ENCODE peak calls at places on chromosome 14, in ten cellular contexts. One of them, this sample, is unnamed.

GRCh38 chr14:75831455-75831854 is 150.3 kb downstream of the TGFB3 start:
- DNase-seq in T-cell: peak
- DNase-seq in activated CD8-positive, alpha-beta memory T cell treated with anti-CD3 and anti-CD28 coated beads for 48 hours: no peak
- DNase-seq in GM03348: peak
- DNase-seq in activated B cell treated with CpG ODN at 0.5 μM for 24 hours: no peak
- DNase-seq in ascending aorta: peak
- DNase-seq in fibroblast of lung: peak
- DNase-seq in GM13976: no peak
- DNase-seq in fibroblast of the aortic adventitia: peak
- DNase-seq in GM23248: peak
- DNase-seq in this sample: no peak

GRCh38 chr14:22540811-22541360 is 48.1 kb downstream of the DAD1 start:
- DNase-seq in fibroblast of lung: no peak
- DNase-seq in T-cell: no peak
- DNase-seq in activated B cell treated with CpG ODN at 0.5 μM for 24 hours: no peak
- DNase-seq in fibroblast of the aortic adventitia: no peak
- DNase-seq in GM03348: no peak
- DNase-seq in activated CD8-positive, alpha-beta memory T cell treated with anti-CD3 and anti-CD28 coated beads for 48 hours: no peak
- DNase-seq in GM13976: no peak
- DNase-seq in GM23248: no peak
- DNase-seq in ascending aorta: no peak
- DNase-seq in this sample: no peak

GRCh38 chr14:100891501-100892445 is 11.7 kb downstream of the RTL1 start:
- DNase-seq in fibroblast of lung: no peak
- DNase-seq in activated CD8-positive, alpha-beta memory T cell treated with anti-CD3 and anti-CD28 coated beads for 48 hours: no peak
- DNase-seq in activated B cell treated with CpG ODN at 0.5 μM for 24 hours: peak
- DNase-seq in T-cell: no peak
- DNase-seq in ascending aorta: no peak
- DNase-seq in GM23248: no peak
- DNase-seq in GM03348: no peak
- DNase-seq in GM13976: no peak
- DNase-seq in fibroblast of the aortic adventitia: no peak
- DNase-seq in this sample: no peak

GRCh38 chr14:35985504-35986218 is 159.5 kb downstream of the BRMS1L start:
- DNase-seq in T-cell: no peak
- DNase-seq in GM03348: no peak
- DNase-seq in activated CD8-positive, alpha-beta memory T cell treated with anti-CD3 and anti-CD28 coated beads for 48 hours: no peak
- DNase-seq in GM13976: no peak
- DNase-seq in ascending aorta: no peak
- DNase-seq in GM23248: no peak
- DNase-seq in fibroblast of lung: no peak
- DNase-seq in fibroblast of the aortic adventitia: no peak
- DNase-seq in activated B cell treated with CpG ODN at 0.5 μM for 24 hours: no peak
- DNase-seq in this sample: no peak

GRCh38 chr14:23321572-23322547 is 603 bp downstream of the PABPN1 start:
- DNase-seq in activated B cell treated with CpG ODN at 0.5 μM for 24 hours: no peak
- DNase-seq in GM13976: peak
- DNase-seq in GM23248: peak
- DNase-seq in fibroblast of the aortic adventitia: peak
- DNase-seq in fibroblast of lung: peak
- DNase-seq in T-cell: peak
- DNase-seq in GM03348: peak
- DNase-seq in activated CD8-positive, alpha-beta memory T cell treated with anti-CD3 and anti-CD28 coated beads for 48 hours: peak
- DNase-seq in ascending aorta: no peak
- DNase-seq in this sample: peak

GRCh38 chr14:38065101-38065762 is 142.5 kb upstream of the SSTR1 start:
- DNase-seq in GM03348: no peak
- DNase-seq in activated B cell treated with CpG ODN at 0.5 μM for 24 hours: no peak
- DNase-seq in ascending aorta: no peak
- DNase-seq in fibroblast of the aortic adventitia: no peak
- DNase-seq in T-cell: peak
- DNase-seq in GM23248: no peak
- DNase-seq in fibroblast of lung: no peak
- DNase-seq in GM13976: no peak
- DNase-seq in activated CD8-positive, alpha-beta memory T cell treated with anti-CD3 and anti-CD28 coated beads for 48 hours: no peak
- DNase-seq in this sample: no peak

GRCh38 chr14:83217492-83217891 is 1683.8 kb upstream of the SEL1L start:
- DNase-seq in activated B cell treated with CpG ODN at 0.5 μM for 24 hours: no peak
- DNase-seq in fibroblast of lung: peak
- DNase-seq in ascending aorta: no peak
- DNase-seq in activated CD8-positive, alpha-beta memory T cell treated with anti-CD3 and anti-CD28 coated beads for 48 hours: no peak
- DNase-seq in T-cell: no peak
- DNase-seq in GM23248: peak
- DNase-seq in GM13976: no peak
- DNase-seq in GM03348: peak
- DNase-seq in fibroblast of the aortic adventitia: peak
- DNase-seq in this sample: no peak

GRCh38 chr14:105088812-105089745 is 23.8 kb upstream of the GPR132 start:
- DNase-seq in ascending aorta: no peak
- DNase-seq in activated B cell treated with CpG ODN at 0.5 μM for 24 hours: peak
- DNase-seq in activated CD8-positive, alpha-beta memory T cell treated with anti-CD3 and anti-CD28 coated beads for 48 hours: no peak
- DNase-seq in GM23248: peak
- DNase-seq in fibroblast of lung: peak
- DNase-seq in GM13976: peak
- DNase-seq in GM03348: no peak
- DNase-seq in T-cell: no peak
- DNase-seq in fibroblast of the aortic adventitia: peak
- DNase-seq in this sample: no peak

GRCh38 chr14:75972729-75973480 is 8.9 kb downstream of the TGFB3 start:
- DNase-seq in GM23248: no peak
- DNase-seq in activated CD8-positive, alpha-beta memory T cell treated with anti-CD3 and anti-CD28 coated beads for 48 hours: no peak
- DNase-seq in fibroblast of the aortic adventitia: no peak
- DNase-seq in ascending aorta: no peak
- DNase-seq in GM13976: no peak
- DNase-seq in fibroblast of lung: no peak
- DNase-seq in GM03348: no peak
- DNase-seq in activated B cell treated with CpG ODN at 0.5 μM for 24 hours: no peak
- DNase-seq in T-cell: no peak
- DNase-seq in this sample: no peak

GRCh38 chr14:100546051-100546443 is 41.2 kb downstream of the BEGAIN start:
- DNase-seq in fibroblast of lung: no peak
- DNase-seq in activated CD8-positive, alpha-beta memory T cell treated with anti-CD3 and anti-CD28 coated beads for 48 hours: no peak
- DNase-seq in GM03348: peak
- DNase-seq in GM23248: no peak
- DNase-seq in GM13976: peak
- DNase-seq in ascending aorta: no peak
- DNase-seq in fibroblast of the aortic adventitia: no peak
- DNase-seq in activated B cell treated with CpG ODN at 0.5 μM for 24 hours: no peak
- DNase-seq in T-cell: no peak
- DNase-seq in this sample: no peak

GRCh38 chr14:99612737-99613330 is 8.8 kb upstream of the CCDC85C start:
- DNase-seq in activated B cell treated with CpG ODN at 0.5 μM for 24 hours: no peak
- DNase-seq in ascending aorta: no peak
- DNase-seq in GM23248: peak
- DNase-seq in fibroblast of the aortic adventitia: peak
- DNase-seq in GM03348: peak
- DNase-seq in activated CD8-positive, alpha-beta memory T cell treated with anti-CD3 and anti-CD28 coated beads for 48 hours: no peak
- DNase-seq in T-cell: no peak
- DNase-seq in fibroblast of lung: peak
- DNase-seq in GM13976: no peak
- DNase-seq in this sample: peak

GRCh38 chr14:85319101-85319500 is 210.8 kb upstream of the FLRT2 start:
- DNase-seq in GM03348: no peak
- DNase-seq in GM13976: no peak
- DNase-seq in ascending aorta: no peak
- DNase-seq in activated CD8-positive, alpha-beta memory T cell treated with anti-CD3 and anti-CD28 coated beads for 48 hours: no peak
- DNase-seq in GM23248: no peak
- DNase-seq in fibroblast of lung: no peak
- DNase-seq in activated B cell treated with CpG ODN at 0.5 μM for 24 hours: no peak
- DNase-seq in fibroblast of the aortic adventitia: no peak
- DNase-seq in T-cell: no peak
- DNase-seq in this sample: no peak

GRCh38 chr14:36161781-36162180 is 14.7 kb downstream of the PTCSC3 start:
- DNase-seq in GM23248: no peak
- DNase-seq in GM03348: no peak
- DNase-seq in fibroblast of lung: no peak
- DNase-seq in T-cell: no peak
- DNase-seq in fibroblast of the aortic adventitia: no peak
- DNase-seq in ascending aorta: no peak
- DNase-seq in activated B cell treated with CpG ODN at 0.5 μM for 24 hours: no peak
- DNase-seq in GM13976: no peak
- DNase-seq in activated CD8-positive, alpha-beta memory T cell treated with anti-CD3 and anti-CD28 coated beads for 48 hours: no peak
- DNase-seq in this sample: no peak

GRCh38 chr14:33356167-33356566 is 417.5 kb downstream of the NPAS3 start:
- DNase-seq in ascending aorta: no peak
- DNase-seq in GM13976: no peak
- DNase-seq in GM23248: no peak
- DNase-seq in fibroblast of the aortic adventitia: no peak
- DNase-seq in activated B cell treated with CpG ODN at 0.5 μM for 24 hours: no peak
- DNase-seq in activated CD8-positive, alpha-beta memory T cell treated with anti-CD3 and anti-CD28 coated beads for 48 hours: no peak
- DNase-seq in T-cell: no peak
- DNase-seq in fibroblast of lung: peak
- DNase-seq in GM03348: no peak
- DNase-seq in this sample: no peak

GRCh38 chr14:74326369-74327152 is 21.7 kb upstream of the VRTN start:
- DNase-seq in GM13976: no peak
- DNase-seq in T-cell: no peak
- DNase-seq in GM23248: no peak
- DNase-seq in ascending aorta: no peak
- DNase-seq in fibroblast of lung: no peak
- DNase-seq in activated CD8-positive, alpha-beta memory T cell treated with anti-CD3 and anti-CD28 coated beads for 48 hours: no peak
- DNase-seq in activated B cell treated with CpG ODN at 0.5 μM for 24 hours: no peak
- DNase-seq in fibroblast of the aortic adventitia: no peak
- DNase-seq in GM03348: no peak
- DNase-seq in this sample: no peak

GRCh38 chr14:80919622-80920021 is 21.9 kb downstream of the CEP128 start:
- DNase-seq in activated CD8-positive, alpha-beta memory T cell treated with anti-CD3 and anti-CD28 coated beads for 48 hours: no peak
- DNase-seq in GM23248: no peak
- DNase-seq in activated B cell treated with CpG ODN at 0.5 μM for 24 hours: no peak
- DNase-seq in T-cell: no peak
- DNase-seq in fibroblast of lung: no peak
- DNase-seq in fibroblast of the aortic adventitia: no peak
- DNase-seq in GM13976: no peak
- DNase-seq in GM03348: no peak
- DNase-seq in ascending aorta: no peak
- DNase-seq in this sample: no peak

GRCh38 chr14:101369194-101369915 is 191.9 kb upstream of the DIO3 start:
- DNase-seq in GM13976: no peak
- DNase-seq in GM03348: no peak
- DNase-seq in fibroblast of lung: no peak
- DNase-seq in ascending aorta: no peak
- DNase-seq in T-cell: no peak
- DNase-seq in GM23248: no peak
- DNase-seq in activated CD8-positive, alpha-beta memory T cell treated with anti-CD3 and anti-CD28 coated beads for 48 hours: no peak
- DNase-seq in fibroblast of the aortic adventitia: no peak
- DNase-seq in activated B cell treated with CpG ODN at 0.5 μM for 24 hours: no peak
- DNase-seq in this sample: peak

GRCh38 chr14:88468396-88468795 is 82.9 kb downstream of the SPATA7 start:
- DNase-seq in ascending aorta: no peak
- DNase-seq in activated B cell treated with CpG ODN at 0.5 μM for 24 hours: no peak
- DNase-seq in GM03348: peak
- DNase-seq in GM23248: peak
- DNase-seq in activated CD8-positive, alpha-beta memory T cell treated with anti-CD3 and anti-CD28 coated beads for 48 hours: no peak
- DNase-seq in fibroblast of the aortic adventitia: peak
- DNase-seq in GM13976: no peak
- DNase-seq in fibroblast of lung: peak
- DNase-seq in T-cell: no peak
- DNase-seq in this sample: no peak

GRCh38 chr14:93007225-93007997 is 84.5 kb downstream of the CHGA start:
- DNase-seq in GM23248: peak
- DNase-seq in GM03348: peak
- DNase-seq in GM13976: no peak
- DNase-seq in fibroblast of the aortic adventitia: peak
- DNase-seq in ascending aorta: peak
- DNase-seq in activated CD8-positive, alpha-beta memory T cell treated with anti-CD3 and anti-CD28 coated beads for 48 hours: no peak
- DNase-seq in fibroblast of lung: peak
- DNase-seq in activated B cell treated with CpG ODN at 0.5 μM for 24 hours: peak
- DNase-seq in T-cell: no peak
- DNase-seq in this sample: peak

GRCh38 chr14:63286071-63286470 is 32.7 kb downstream of the GPHB5 start:
- DNase-seq in fibroblast of lung: no peak
- DNase-seq in GM13976: no peak
- DNase-seq in GM03348: no peak
- DNase-seq in activated B cell treated with CpG ODN at 0.5 μM for 24 hours: no peak
- DNase-seq in activated CD8-positive, alpha-beta memory T cell treated with anti-CD3 and anti-CD28 coated beads for 48 hours: no peak
- DNase-seq in fibroblast of the aortic adventitia: no peak
- DNase-seq in GM23248: no peak
- DNase-seq in ascending aorta: no peak
- DNase-seq in T-cell: no peak
- DNase-seq in this sample: no peak

GRCh38 chr14:64391113-64391725 is 3.1 kb downstream of the MTHFD1 start:
- DNase-seq in GM03348: no peak
- DNase-seq in ascending aorta: no peak
- DNase-seq in activated CD8-positive, alpha-beta memory T cell treated with anti-CD3 and anti-CD28 coated beads for 48 hours: no peak
- DNase-seq in GM23248: no peak
- DNase-seq in fibroblast of lung: no peak
- DNase-seq in fibroblast of the aortic adventitia: no peak
- DNase-seq in T-cell: no peak
- DNase-seq in GM13976: no peak
- DNase-seq in activated B cell treated with CpG ODN at 0.5 μM for 24 hours: no peak
- DNase-seq in this sample: no peak

GRCh38 chr14:105268736-105269354 is 20.5 kb downstream of the BTBD6 start:
- DNase-seq in GM03348: no peak
- DNase-seq in ascending aorta: no peak
- DNase-seq in GM13976: no peak
- DNase-seq in GM23248: no peak
- DNase-seq in activated CD8-positive, alpha-beta memory T cell treated with anti-CD3 and anti-CD28 coated beads for 48 hours: no peak
- DNase-seq in activated B cell treated with CpG ODN at 0.5 μM for 24 hours: no peak
- DNase-seq in fibroblast of lung: no peak
- DNase-seq in T-cell: no peak
- DNase-seq in fibroblast of the aortic adventitia: no peak
- DNase-seq in this sample: no peak

GRCh38 chr14:74309125-74309654 is 6.5 kb upstream of the ABCD4 start:
- DNase-seq in fibroblast of the aortic adventitia: no peak
- DNase-seq in activated B cell treated with CpG ODN at 0.5 μM for 24 hours: no peak
- DNase-seq in T-cell: no peak
- DNase-seq in GM23248: no peak
- DNase-seq in fibroblast of lung: no peak
- DNase-seq in ascending aorta: no peak
- DNase-seq in GM03348: no peak
- DNase-seq in GM13976: no peak
- DNase-seq in activated CD8-positive, alpha-beta memory T cell treated with anti-CD3 and anti-CD28 coated beads for 48 hours: no peak
- DNase-seq in this sample: no peak

GRCh38 chr14:36654185-36655053 is 7.2 kb upstream of the PAX9 start:
- DNase-seq in T-cell: no peak
- DNase-seq in GM03348: no peak
- DNase-seq in activated B cell treated with CpG ODN at 0.5 μM for 24 hours: no peak
- DNase-seq in ascending aorta: no peak
- DNase-seq in GM23248: no peak
- DNase-seq in fibroblast of lung: no peak
- DNase-seq in fibroblast of the aortic adventitia: no peak
- DNase-seq in activated CD8-positive, alpha-beta memory T cell treated with anti-CD3 and anti-CD28 coated beads for 48 hours: no peak
- DNase-seq in GM13976: no peak
- DNase-seq in this sample: no peak

GRCh38 chr14:91575469-91576208 is 65.5 kb upstream of the PPP4R3A start:
- DNase-seq in GM03348: no peak
- DNase-seq in GM13976: no peak
- DNase-seq in T-cell: no peak
- DNase-seq in activated B cell treated with CpG ODN at 0.5 μM for 24 hours: no peak
- DNase-seq in fibroblast of lung: no peak
- DNase-seq in GM23248: no peak
- DNase-seq in ascending aorta: no peak
- DNase-seq in fibroblast of the aortic adventitia: no peak
- DNase-seq in activated CD8-positive, alpha-beta memory T cell treated with anti-CD3 and anti-CD28 coated beads for 48 hours: no peak
- DNase-seq in this sample: no peak

GRCh38 chr14:92922883-92923743 is at the start of gene CHGA:
- DNase-seq in activated CD8-positive, alpha-beta memory T cell treated with anti-CD3 and anti-CD28 coated beads for 48 hours: no peak
- DNase-seq in fibroblast of the aortic adventitia: peak
- DNase-seq in GM03348: peak
- DNase-seq in fibroblast of lung: peak
- DNase-seq in T-cell: peak
- DNase-seq in GM13976: peak
- DNase-seq in activated B cell treated with CpG ODN at 0.5 μM for 24 hours: peak
- DNase-seq in ascending aorta: no peak
- DNase-seq in GM23248: peak
- DNase-seq in this sample: peak

GRCh38 chr14:65012353-65012752 is 25.7 kb downstream of the FNTB start:
- DNase-seq in GM03348: no peak
- DNase-seq in fibroblast of the aortic adventitia: no peak
- DNase-seq in GM23248: no peak
- DNase-seq in ascending aorta: no peak
- DNase-seq in fibroblast of lung: no peak
- DNase-seq in activated CD8-positive, alpha-beta memory T cell treated with anti-CD3 and anti-CD28 coated beads for 48 hours: no peak
- DNase-seq in T-cell: no peak
- DNase-seq in activated B cell treated with CpG ODN at 0.5 μM for 24 hours: no peak
- DNase-seq in GM13976: no peak
- DNase-seq in this sample: no peak

GRCh38 chr14:58876613-58877012 is 238.9 kb downstream of the DACT1 start:
- DNase-seq in GM23248: peak
- DNase-seq in fibroblast of the aortic adventitia: peak
- DNase-seq in GM03348: peak
- DNase-seq in GM13976: no peak
- DNase-seq in fibroblast of lung: no peak
- DNase-seq in ascending aorta: no peak
- DNase-seq in activated CD8-positive, alpha-beta memory T cell treated with anti-CD3 and anti-CD28 coated beads for 48 hours: no peak
- DNase-seq in activated B cell treated with CpG ODN at 0.5 μM for 24 hours: no peak
- DNase-seq in T-cell: no peak
- DNase-seq in this sample: no peak